ENCODE peak calls at places on chromosome 1, in four cellular contexts. I is breast epithelium, C is stomach, Y is body of pancreas. Z is an unnamed sample.

GRCh38 chr1:214351551-214352277 is 70.8 kb downstream of the SMYD2 start:
- DNase-seq in I (no peak), Y (no peak), C (no peak), Z (no peak)

GRCh38 chr1:8815582-8816285 is 1.7 kb downstream of the RERE start:
- DNase-seq in C (peak; percentile 16), I (no peak), Y (no peak), Z (no peak)

GRCh38 chr1:198696211-198696610 is 57.4 kb downstream of the PTPRC start:
- DNase-seq in C (no peak), I (no peak), Y (no peak), Z (no peak)

GRCh38 chr1:212721388-212722247 is 22.0 kb upstream of the BATF3 start:
- DNase-seq in I (no peak), C (peak; percentile 49), Y (peak; percentile 18), Z (no peak)

GRCh38 chr1:56189946-56190920 is 389.1 kb downstream of the PLPP3 start:
- DNase-seq in Y (no peak), C (no peak), I (no peak), Z (no peak)

GRCh38 chr1:240117202-240117769 is 25.6 kb downstream of the FMN2 start:
- DNase-seq in I (no peak), Y (no peak), C (no peak), Z (no peak)

GRCh38 chr1:24390924-24391782 is 22.4 kb downstream of the STPG1 start:
- DNase-seq in I (peak; percentile 85), C (peak; percentile 77), Y (peak; percentile 77), Z (peak; percentile 76)

GRCh38 chr1:31753623-31754349 is 10.4 kb downstream of the ADGRB2 start:
- DNase-seq in C (peak; percentile 80), I (no peak), Y (peak; percentile 58), Z (peak; percentile 72)

GRCh38 chr1:178262101-178262500 is 168.2 kb downstream of the RASAL2 start:
- DNase-seq in Y (no peak), C (no peak), I (no peak), Z (no peak)

GRCh38 chr1:211932581-211933010 is 102.0 kb upstream of the LPGAT1 start:
- DNase-seq in I (no peak), Y (no peak), C (no peak), Z (no peak)

GRCh38 chr1:225814381-225814780 is 4.5 kb downstream of the EPHX1 start:
- DNase-seq in I (no peak), Y (no peak), C (no peak), Z (no peak)

GRCh38 chr1:6037338-6037762 is 8.3 kb upstream of the KCNAB2 start:
- DNase-seq in I (no peak), Y (no peak), C (no peak), Z (no peak)

GRCh38 chr1:93140106-93140505 is 40.1 kb downstream of the TMED5 start:
- DNase-seq in Y (no peak), I (no peak), C (no peak), Z (no peak)

GRCh38 chr1:87084247-87084836 is 169.9 kb downstream of the HS2ST1 start:
- DNase-seq in C (no peak), I (no peak), Y (no peak), Z (no peak)

GRCh38 chr1:108877858-108878257 is 1.1 kb downstream of the GPSM2 start:
- DNase-seq in Y (no peak), C (no peak), I (no peak), Z (no peak)

GRCh38 chr1:35884934-35885333 is 1.9 kb downstream of the AGO1 start:
- DNase-seq in Y (no peak), I (no peak), C (no peak), Z (no peak)
- H3K4me1 ChIP-seq in Y (peaks cover 30% of the 10 kb centered on the region), I (no peaks in the 10 kb centered on the region), C (peaks cover 62% of the 10 kb centered on the region), Z (peaks cover 7% of the 10 kb centered on the region)

DNA sequence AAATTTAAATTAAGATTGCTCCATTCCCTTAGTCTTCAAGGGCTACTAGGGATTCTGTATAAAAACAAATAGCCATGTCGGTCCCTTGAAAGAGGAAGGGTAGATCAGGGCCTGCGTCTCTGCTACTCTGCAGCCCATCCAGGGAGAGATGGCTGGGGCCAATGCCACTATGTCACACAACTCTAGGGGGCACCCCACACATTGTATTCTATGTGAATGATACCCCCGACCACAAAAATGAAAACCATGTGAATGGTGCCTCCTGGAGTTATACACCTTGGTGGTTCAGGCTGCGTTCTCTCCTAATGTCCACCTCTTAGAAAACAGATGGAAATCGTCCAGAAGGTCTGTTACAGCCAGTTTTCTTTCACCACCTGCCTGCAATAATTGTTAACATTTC is 18.0 kb downstream of the PIK3C2B start:
- DNase-seq in C (no peak), I (no peak), Y (no peak), Z (no peak)
- H3K4me1 ChIP-seq in C (peaks cover 63% of the 10 kb centered on the region), I (peaks cover 14% of the 10 kb centered on the region), Y (peaks cover 58% of the 10 kb centered on the region), Z (peaks cover 81% of the 10 kb centered on the region)

GRCh38 chr1:94230920-94231319 is 6.5 kb downstream of the ARHGAP29 start:
- DNase-seq in Y (no peak), C (no peak), I (no peak), Z (no peak)
- H3K4me1 ChIP-seq in Y (peaks cover 3% of the 10 kb centered on the region), C (peaks cover 67% of the 10 kb centered on the region), I (no peaks in the 10 kb centered on the region), Z (peaks cover 58% of the 10 kb centered on the region)

GRCh38 chr1:12477936-12478611 is 139.9 kb downstream of the DHRS3 start:
- DNase-seq in C (peak; percentile 69), I (peak; percentile 77), Y (peak; percentile 81), Z (peak; percentile 91)
- H3K4me1 ChIP-seq in C (peaks cover 91% of the 10 kb centered on the region), I (peaks cover 22% of the 10 kb centered on the region), Y (peaks cover 85% of the 10 kb centered on the region), Z (peaks cover 61% of the 10 kb centered on the region)

DNA sequence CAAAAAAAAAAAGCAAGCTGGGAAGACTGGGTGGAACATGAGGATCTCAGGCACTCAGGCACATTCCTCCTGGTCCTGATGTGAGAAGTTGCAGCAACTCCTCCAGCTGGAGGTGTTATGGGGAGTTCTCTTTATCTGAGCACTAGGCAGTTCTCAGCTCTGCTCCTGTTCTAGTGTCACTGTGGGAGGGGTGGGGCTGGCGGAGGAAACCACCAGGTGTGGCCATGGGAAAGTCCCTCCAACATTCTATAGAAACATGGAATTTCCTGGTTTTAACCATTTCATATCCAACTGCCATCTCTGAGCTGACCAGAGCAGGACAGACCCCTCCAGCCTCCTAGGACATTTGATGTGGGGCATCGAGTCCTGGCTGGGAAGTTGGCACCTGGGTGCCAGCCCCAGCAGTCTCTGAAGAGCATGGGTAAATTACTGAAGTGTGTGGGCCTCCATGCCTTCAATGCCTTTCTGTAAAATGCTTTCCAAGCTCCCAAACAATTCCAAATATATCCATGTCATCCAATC is 804 bp upstream of the IKBKE start:
- DNase-seq in Y (no peak), C (peak; percentile 43), I (no peak), Z (no peak)
- H3K4me1 ChIP-seq in Y (peaks cover 23% of the 10 kb centered on the region), C (peaks cover 48% of the 10 kb centered on the region), I (no peaks in the 10 kb centered on the region), Z (peaks cover 21% of the 10 kb centered on the region)

GRCh38 chr1:222522105-222522915 is 25.6 kb downstream of the HHIPL2 start:
- DNase-seq in Y (no peak), C (no peak), I (no peak), Z (no peak)

GRCh38 chr1:222529916-222530315 is 18.0 kb downstream of the HHIPL2 start:
- DNase-seq in I (no peak), C (no peak), Y (no peak), Z (peak; percentile 67)

GRCh38 chr1:222523852-222524251 is 24.1 kb downstream of the HHIPL2 start:
- DNase-seq in C (no peak), I (no peak), Y (no peak), Z (no peak)

GRCh38 chr1:222529181-222529580 is 18.7 kb downstream of the HHIPL2 start:
- DNase-seq in C (no peak), Y (no peak), I (no peak), Z (no peak)

DNA sequence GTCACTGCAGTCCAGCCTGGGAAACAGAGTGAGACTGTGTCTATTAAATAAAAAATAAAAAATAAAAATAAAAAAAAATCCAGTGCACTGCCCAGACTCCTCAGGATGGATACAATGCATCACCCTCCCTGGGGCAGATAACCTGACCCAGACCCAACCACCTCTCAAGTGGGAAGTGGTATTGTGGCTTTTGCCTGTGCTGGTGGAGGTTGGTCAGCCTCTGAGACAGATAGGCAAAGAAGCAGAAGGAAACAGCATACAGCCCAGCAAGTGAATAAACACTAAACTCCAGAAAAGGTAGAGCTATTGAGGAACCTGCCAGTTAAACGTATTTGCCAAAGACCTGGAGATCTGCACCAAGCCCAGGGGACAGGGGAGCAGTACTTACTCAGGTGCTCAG is 21.9 kb downstream of the HHIPL2 start:
- DNase-seq in C (no peak), I (no peak), Y (no peak), Z (no peak)
- H3K4me1 ChIP-seq in C (no peaks in the 10 kb centered on the region), I (no peaks in the 10 kb centered on the region), Y (no peaks in the 10 kb centered on the region), Z (peaks cover 10% of the 10 kb centered on the region)

GRCh38 chr1:150162862-150163706 is 13.4 kb downstream of the PLEKHO1 start:
- DNase-seq in Y (peak; percentile 85), C (peak; percentile 81), I (peak; percentile 96), Z (peak; percentile 91)

GRCh38 chr1:150164224-150164623 is 14.5 kb downstream of the PLEKHO1 start:
- DNase-seq in I (no peak), C (no peak), Y (peak; percentile 53), Z (no peak)

GRCh38 chr1:150160964-150161626 is 11.4 kb downstream of the PLEKHO1 start:
- DNase-seq in I (no peak), Y (no peak), C (no peak), Z (no peak)

GRCh38 chr1:150162582-150162861 is 12.8 kb downstream of the PLEKHO1 start:
- DNase-seq in I (no peak), Y (no peak), C (no peak), Z (no peak)

DNA sequence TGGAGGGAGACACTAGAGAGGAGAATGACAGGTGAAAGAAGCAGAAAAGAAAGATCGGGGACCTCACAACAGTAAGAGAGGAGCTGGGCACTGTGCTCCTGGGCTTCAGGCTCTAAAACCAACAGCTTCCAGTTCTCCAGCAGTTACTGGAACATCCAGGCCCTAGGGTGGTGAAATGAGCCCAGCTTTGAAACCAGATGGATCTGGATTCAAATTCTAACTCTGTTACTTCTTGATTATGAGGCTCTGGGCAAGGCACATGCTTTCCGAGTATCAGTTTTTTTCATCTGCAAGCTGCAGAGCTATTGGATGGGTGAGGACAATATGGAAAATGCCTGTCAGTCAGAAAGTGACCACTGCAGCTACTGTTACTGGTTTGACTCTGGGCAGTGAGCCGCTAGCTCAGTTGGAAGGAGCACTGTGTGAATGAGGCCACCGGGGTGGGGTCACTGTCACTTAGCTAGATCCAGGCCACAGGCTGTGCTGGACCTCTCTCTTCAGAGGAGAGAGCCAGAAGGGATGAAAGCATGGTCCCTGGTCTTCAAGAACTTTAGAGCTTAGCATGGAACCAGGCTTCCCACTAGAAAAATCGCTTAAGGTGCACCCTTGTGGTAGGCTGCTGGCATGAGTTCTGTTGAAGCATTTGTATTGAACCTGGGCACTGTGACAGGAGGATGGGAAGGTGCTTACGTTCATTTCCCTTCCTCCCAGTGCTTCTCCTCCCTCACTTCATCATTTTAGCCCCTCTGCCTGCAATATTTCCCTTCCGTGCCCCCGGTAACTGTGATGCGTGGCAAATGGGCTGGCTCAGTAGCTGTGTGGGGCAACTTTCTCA is 12.2 kb downstream of the PLEKHO1 start:
- DNase-seq in C (no peak), Y (no peak), I (no peak), Z (no peak)
- H3K4me1 ChIP-seq in C (peaks cover 95% of the 10 kb centered on the region), Y (peaks cover 11% of the 10 kb centered on the region), I (peaks cover 4% of the 10 kb centered on the region), Z (peaks cover 17% of the 10 kb centered on the region)

DNA sequence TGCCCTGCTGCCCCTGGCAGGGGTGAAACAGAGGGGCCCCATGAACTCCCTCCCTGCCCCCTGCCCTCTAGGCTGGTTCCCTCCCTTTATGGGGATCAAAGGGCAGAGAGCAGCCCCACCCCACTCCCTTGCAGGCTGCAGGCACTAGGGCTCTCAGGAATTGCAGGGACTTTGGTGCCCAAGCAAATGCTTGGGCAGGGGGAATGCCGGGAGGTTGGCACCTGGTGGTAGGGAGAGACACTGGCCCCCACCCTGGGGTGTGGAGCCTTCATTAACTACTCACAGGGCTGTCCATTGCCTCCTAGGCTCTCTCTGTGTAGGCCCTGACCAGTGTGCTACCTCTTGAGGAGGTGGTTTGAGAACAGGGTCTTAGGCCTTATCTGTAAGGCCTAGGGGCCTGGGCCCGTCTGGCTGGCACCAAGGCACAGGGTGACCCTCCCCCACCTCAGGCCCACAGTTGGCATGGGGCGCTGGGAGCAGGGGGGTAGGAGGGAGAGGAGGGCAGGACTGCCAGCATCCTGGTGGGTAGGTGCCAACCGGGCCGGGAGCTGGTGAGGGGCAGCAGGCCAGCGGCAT is 4.7 kb downstream of the ZBTB7B start:
- DNase-seq in C (peak; percentile 86), I (peak; percentile 68), Y (peak; percentile 74), Z (peak; percentile 88)
- H3K4me1 ChIP-seq in C (peaks cover 88% of the 10 kb centered on the region), I (peaks cover 34% of the 10 kb centered on the region), Y (peaks cover 83% of the 10 kb centered on the region), Z (peaks cover 80% of the 10 kb centered on the region)

Z was measured in thyroid gland.